ENCODE peak calls at places on chromosomes 13 and 19, in four cellular contexts. R is MM.1S, G is AG09319, M is tibial artery. P is an unnamed sample.

GRCh38 chr19:45475537-45476348 is 7.9 kb downstream of the FOSB start:
- DNase-seq in G (no peak), M (no peak), R (no peak), P (no peak)

GRCh38 chr13:49996166-49996915 is 501 bp upstream of the TRIM13 start:
- DNase-seq in R (peak; percentile 77), G (peak; percentile 91), M (peak; percentile 96), P (peak; percentile 78)

GRCh38 chr19:8557637-8558238 is 19.5 kb downstream of the MYO1F start:
- DNase-seq in G (no peak), R (no peak), M (no peak), P (no peak)

GRCh38 chr13:25965596-25965995 is 86.2 kb downstream of the SHISA2 start:
- DNase-seq in M (no peak), R (no peak), G (no peak), P (no peak)

GRCh38 chr19:46229442-46229841 is at the start of gene IGFL1:
- DNase-seq in R (no peak), M (no peak), G (no peak), P (no peak)

GRCh38 chr19:10780368-10780767 is 55.6 kb downstream of the TMED1 start:
- DNase-seq in R (no peak), G (no peak), M (peak; percentile 77), P (no peak)

GRCh38 chr13:36819811-36820140 is 754 bp downstream of the RFXAP start:
- DNase-seq in G (no peak), R (no peak), M (no peak), P (no peak)

GRCh38 chr13:25046985-25047660 is 48.8 kb upstream of the PABPC3 start:
- DNase-seq in R (no peak), G (no peak), M (no peak), P (peak; percentile 0)

GRCh38 chr19:44636439-44637389 is 7.0 kb upstream of the PVR start:
- DNase-seq in R (no peak), M (no peak), G (no peak), P (no peak)

GRCh38 chr19:32241957-32242710 is 103.3 kb upstream of the ZNF507 start:
- DNase-seq in G (no peak), R (no peak), M (no peak), P (no peak)

GRCh38 chr19:21569497-21569870 is 64.1 kb downstream of the ZNF429 start:
- DNase-seq in R (no peak), G (peak; percentile 2), M (no peak), P (no peak)

GRCh38 chr13:80473695-80474094 is 132.8 kb upstream of the SPRY2 start:
- DNase-seq in M (no peak), R (no peak), G (peak; percentile 15), P (no peak)

GRCh38 chr13:93775507-93776108 is 549.0 kb downstream of the GPC6 start:
- DNase-seq in R (no peak), M (no peak), G (peak; percentile 7), P (peak; percentile 55)

GRCh38 chr19:12983561-12984142 is 11.6 kb upstream of the NFIX start:
- DNase-seq in R (peak; percentile 68), G (peak; percentile 56), M (peak; percentile 89), P (peak; percentile 30)

GRCh38 chr13:49652691-49653305 is 24.5 kb downstream of the ARL11 start:
- DNase-seq in M (no peak), R (no peak), G (no peak), P (no peak)

GRCh38 chr13:64928704-64929499 is 2301.2 kb downstream of the PCDH9 start:
- DNase-seq in G (no peak), M (no peak), R (no peak), P (peak; percentile 27)

GRCh38 chr19:9917322-9917721 is 19.0 kb downstream of the OLFM2 start:
- DNase-seq in R (no peak), M (no peak), G (no peak), P (no peak)

GRCh38 chr19:38812841-38813320 is at the start of gene LGALS4:
- DNase-seq in G (no peak), R (no peak), M (no peak), P (no peak)

GRCh38 chr19:52190679-52191293 is 934 bp downstream of the PPP2R1A start:
- DNase-seq in G (no peak), R (peak; percentile 11), M (peak; percentile 71), P (no peak)

GRCh38 chr13:96091932-96092253 is 2.0 kb downstream of the HS6ST3 start:
- DNase-seq in R (no peak), M (no peak), G (no peak), P (no peak)

GRCh38 chr19:16506961-16507360 is 10.8 kb downstream of the C19orf44 start:
- DNase-seq in R (no peak), G (no peak), M (no peak), P (no peak)

GRCh38 chr19:56750658-56751057 is 79.1 kb upstream of the ZNF835 start:
- DNase-seq in R (no peak), M (no peak), G (no peak), P (no peak)

GRCh38 chr19:17602872-17603552 is 47.6 kb downstream of the COLGALT1 start:
- DNase-seq in G (no peak), R (no peak), M (no peak), P (no peak)

GRCh38 chr19:7978196-7978825 is 27.1 kb downstream of the ELAVL1 start:
- DNase-seq in M (no peak), R (no peak), G (no peak), P (no peak)

GRCh38 chr13:76164290-76164689 is 528.2 kb downstream of the LMO7 start:
- DNase-seq in M (no peak), R (no peak), G (no peak), P (no peak)

GRCh38 chr19:49679832-49680472 is 2.9 kb downstream of the PRMT1 start:
- DNase-seq in M (no peak), G (no peak), R (no peak), P (no peak)

GRCh38 chr13:79457948-79458347 is 23.0 kb upstream of the NDFIP2 start:
- DNase-seq in G (peak; percentile 46), R (no peak), M (no peak), P (peak; percentile 36)

GRCh38 chr19:54352041-54352440 is 12.7 kb downstream of the LAIR1 start:
- DNase-seq in G (no peak), M (no peak), R (peak; percentile 52), P (no peak)

GRCh38 chr13:59088716-59089115 is 1075.0 kb downstream of the DIAPH3 start:
- DNase-seq in R (no peak), M (no peak), G (no peak), P (no peak)